ENCODE peak calls at places on chromosomes 13 and 19, in four cellular contexts. W is GOT3, U is cardiac fibroblast, Z is activated T-cell treated with anti-CD3 and anti-CD28 coated beads for 1 hour. Y is an unnamed sample.

GRCh38 chr19:46697142-46697960 is 19.6 kb downstream of the PRKD2 start:
- DNase-seq in U (peak), W (no peak), Z (no peak), Y (no peak)

GRCh38 chr19:33673258-33673875 is 51.6 kb downstream of the CHST8 start:
- DNase-seq in W (no peak), U (no peak), Z (no peak), Y (no peak)

GRCh38 chr13:28204690-28205443 is 66.5 kb downstream of the PAN3 start:
- DNase-seq in W (no peak), Z (no peak), U (no peak), Y (no peak)

GRCh38 chr19:29378543-29379105 is 147.2 kb upstream of the VSTM2B start:
- DNase-seq in Z (no peak), W (no peak), U (no peak), Y (no peak)

GRCh38 chr13:34764246-34764645 is 177.8 kb upstream of the NBEA start:
- DNase-seq in W (no peak), U (no peak), Z (no peak), Y (no peak)

GRCh38 chr13:57787058-57787791 is 155.7 kb downstream of the PCDH17 start:
- DNase-seq in W (no peak), Z (no peak), U (no peak), Y (no peak)

GRCh38 chr13:111241006-111241755 is 79.3 kb upstream of the TEX29 start:
- DNase-seq in W (no peak), U (no peak), Z (no peak), Y (no peak)

GRCh38 chr13:32734511-32734910 is 148.3 kb downstream of the PDS5B start:
- DNase-seq in U (peak), Z (no peak), W (no peak), Y (peak)

GRCh38 chr19:45568732-45569131 is 15.9 kb downstream of the OPA3 start:
- DNase-seq in U (peak), Z (no peak), W (no peak), Y (no peak)

GRCh38 chr19:10289836-10290438 is at the start of gene ICAM5:
- DNase-seq in U (no peak), Z (no peak), W (no peak), Y (no peak)

GRCh38 chr19:3039641-3040077 is 10.6 kb upstream of the TLE2 start:
- DNase-seq in U (no peak), Z (no peak), W (no peak), Y (no peak)

GRCh38 chr19:41298327-41298964 is 11.5 kb upstream of the CCDC97 start:
- DNase-seq in Z (no peak), U (peak), W (no peak), Y (no peak)

GRCh38 chr19:31352296-31352781 is 3.1 kb upstream of the TSHZ3 start:
- DNase-seq in W (no peak), Z (no peak), U (no peak), Y (no peak)

GRCh38 chr13:38582133-38582532 is 104.7 kb upstream of the FREM2 start:
- DNase-seq in Z (no peak), W (no peak), U (peak), Y (peak)

GRCh38 chr19:2636142-2636896 is 66.2 kb downstream of the GNG7 start:
- DNase-seq in W (no peak), Z (no peak), U (no peak), Y (no peak)

GRCh38 chr19:7665076-7665475 is 3.8 kb upstream of the RETN start:
- DNase-seq in Z (no peak), W (no peak), U (peak), Y (no peak)

GRCh38 chr13:93309886-93310520 is 83.4 kb downstream of the GPC6 start:
- DNase-seq in W (no peak), U (peak), Z (no peak), Y (peak)

GRCh38 chr13:112774829-112775565 is 85.2 kb downstream of the ATP11A start:
- DNase-seq in U (no peak), W (no peak), Z (no peak), Y (no peak)

GRCh38 chr19:33750587-33751385 is 45.9 kb upstream of the KCTD15 start:
- DNase-seq in U (no peak), Z (no peak), W (no peak), Y (no peak)

GRCh38 chr13:45331123-45331619 is 9.8 kb downstream of the TPT1 start:
- DNase-seq in U (peak), W (no peak), Z (no peak), Y (no peak)

GRCh38 chr13:109043561-109044075 is 414.2 kb downstream of the MYO16 start:
- DNase-seq in U (no peak), Z (no peak), W (no peak), Y (no peak)

GRCh38 chr19:51548213-51548651 is 16.8 kb upstream of the SIGLEC6 start:
- DNase-seq in U (no peak), W (no peak), Z (no peak), Y (no peak)

GRCh38 chr13:35953537-35954206 is 177.5 kb downstream of the DCLK1 start:
- DNase-seq in W (peak), Z (no peak), U (peak), Y (no peak)

GRCh38 chr13:51959773-51960172 is 51.5 kb downstream of the ATP7B start:
- DNase-seq in Z (no peak), U (no peak), W (no peak), Y (no peak)

GRCh38 chr19:46159418-46159817 is 11.4 kb downstream of the IGFL2 start:
- DNase-seq in Z (no peak), W (no peak), U (no peak), Y (no peak)

GRCh38 chr19:2337329-2337707 is 8.8 kb downstream of the SPPL2B start:
- DNase-seq in Z (no peak), W (no peak), U (peak), Y (no peak)

GRCh38 chr19:51539821-51540366 is 8.4 kb upstream of the SIGLEC6 start:
- DNase-seq in W (no peak), Z (no peak), U (no peak), Y (no peak)

GRCh38 chr13:39105110-39105509 is 66.9 kb downstream of the NHLRC3 start:
- DNase-seq in Z (no peak), W (no peak), U (peak), Y (no peak)

GRCh38 chr19:13036366-13036976 is 41.2 kb downstream of the NFIX start:
- DNase-seq in W (no peak), U (peak), Z (no peak), Y (no peak)

GRCh38 chr19:45528149-45528743 is 21.0 kb downstream of the VASP start:
- DNase-seq in U (no peak), W (no peak), Z (no peak), Y (no peak)

GRCh38 chr19:46710687-46711086 is 6.2 kb downstream of the PRKD2 start:
- DNase-seq in U (no peak), Z (no peak), W (no peak), Y (no peak)

GRCh38 chr13:93977986-93978385 is 501.5 kb downstream of the DCT start:
- DNase-seq in W (no peak), Z (no peak), U (no peak), Y (no peak)

GRCh38 chr19:47112166-47112663 is 1.4 kb downstream of the ZC3H4 start:
- DNase-seq in Z (peak), U (peak), W (no peak), Y (no peak)

GRCh38 chr19:53467503-53468262 is at the start of gene ZNF813:
- DNase-seq in W (peak), U (peak), Z (peak), Y (no peak)

GRCh38 chr13:49669735-49670309 is 21.5 kb downstream of the EBPL start:
- DNase-seq in Z (no peak), W (no peak), U (peak), Y (no peak)

GRCh38 chr13:44756411-44756810 is 180.3 kb upstream of the TSC22D1 start:
- DNase-seq in Z (no peak), W (no peak), U (no peak), Y (no peak)

GRCh38 chr13:101121608-101122007 is 294.7 kb downstream of the NALCN start:
- DNase-seq in Z (no peak), U (no peak), W (no peak), Y (no peak)

GRCh38 chr13:64158910-64159309 is 2743.3 kb upstream of the PCDH20 start:
- DNase-seq in W (no peak), U (peak), Z (no peak), Y (no peak)

Y was measured in SW 1271.